ENCODE peak calls at places on chromosome 3, in ten cellular contexts. P is naive thymus-derived CD4-positive, alpha-beta T cell; G is GM04504; T is Kasumi-1; Y is iPS DF 19.7; Z is D341Med; J is M059J; L is AG08396; F is pons; A is T-helper 1 cell. K is an unnamed sample.
A peak's percentile ranks its signal among the peaks of the same experiment; 100 is the strongest.

GRCh38 chr3:60573494-60573893 is 677.8 kb downstream of the FHIT start:
- DNase-seq in T (no peak), F (no peak), P (no peak), Z (no peak), Y (no peak), G (no peak), L (no peak), A (no peak), J (peak; percentile 59), K (no peak)

GRCh38 chr3:140470962-140471361 is 206.9 kb upstream of the TRIM42 start:
- DNase-seq in J (peak; percentile 50), T (no peak), Z (no peak), P (no peak), G (no peak), Y (no peak), L (no peak), F (no peak), A (no peak), K (no peak)

GRCh38 chr3:120102232-120102631 is 8.0 kb upstream of the GSK3B start:
- DNase-seq in J (no peak), F (no peak), T (no peak), L (no peak), A (no peak), Y (no peak), P (no peak), Z (no peak), G (no peak), K (no peak)

GRCh38 chr3:45819543-45819942 is 22.4 kb downstream of the LZTFL1 start:
- DNase-seq in Y (no peak), Z (no peak), P (no peak), A (no peak), L (no peak), T (no peak), J (peak; percentile 16), G (no peak), F (no peak), K (no peak)

GRCh38 chr3:114449271-114450007 is 155.6 kb downstream of the TIGIT start:
- DNase-seq in T (no peak), J (peak; percentile 47), A (no peak), F (peak; percentile 71), Y (no peak), P (no peak), G (no peak), L (no peak), Z (no peak), K (no peak)

GRCh38 chr3:135147657-135148056 is 352.6 kb downstream of the EPHB1 start:
- DNase-seq in T (no peak), P (no peak), A (no peak), F (no peak), L (no peak), Y (no peak), G (no peak), Z (no peak), J (no peak), K (no peak)

GRCh38 chr3:172991424-172991996 is 149.5 kb downstream of the SPATA16 start:
- DNase-seq in J (no peak), P (no peak), Z (no peak), L (no peak), T (no peak), G (no peak), A (no peak), Y (no peak), F (no peak), K (peak; percentile 5)

GRCh38 chr3:158355623-158356588 is 215.1 kb upstream of the MLF1 start:
- DNase-seq in Z (no peak), T (no peak), F (no peak), Y (no peak), P (no peak), G (no peak), A (no peak), L (no peak), J (no peak), K (no peak)

GRCh38 chr3:16456784-16457415 is 56.6 kb downstream of the RFTN1 start:
- DNase-seq in L (no peak), A (no peak), G (no peak), Y (no peak), T (no peak), P (peak; percentile 25), Z (no peak), F (no peak), J (peak; percentile 79), K (peak; percentile 74)

K was measured in cardiac muscle cell.